ENCODE peak calls at places on chromosomes 6 and 20, in eight cellular contexts. C, D, N, J, B, O, A and W are unnamed samples. For H3K4me1, the result is how much of the 10 kb centered on the place peaks cover.

GRCh38 chr6:43575105-43575771 is 600 bp downstream of the XPO5 start:
- DNase-seq in C (peak), D (no peak), N (no peak), J (no peak), B (no peak), O (peak), A (no peak), W (no peak)

GRCh38 chr20:45113865-45114264 is 1.1 kb downstream of the WFDC5 start:
- DNase-seq in C (no peak), D (no peak), N (no peak), J (no peak), B (no peak), O (no peak), A (no peak), W (no peak)

GRCh38 chr6:20440291-20440690 is 38.6 kb downstream of the E2F3 start:
- DNase-seq in C (no peak), D (no peak), N (no peak), J (no peak), B (no peak), O (no peak), A (no peak), W (no peak)

GRCh38 chr20:17682889-17683198 is 802 bp upstream of the RRBP1 start:
- DNase-seq in C (no peak), D (no peak), N (no peak), J (no peak), B (no peak), O (no peak), A (no peak), W (no peak)

GRCh38 chr6:113077794-113078193 is 730.7 kb downstream of the RFPL4B start:
- DNase-seq in C (no peak), D (no peak), N (no peak), J (no peak), B (no peak), O (no peak), A (no peak), W (no peak)

GRCh38 chr6:31576897-31577341 is 1.6 kb downstream of the TNF start:
- DNase-seq in C (no peak), D (no peak), N (no peak), J (no peak), B (no peak), O (no peak), A (no peak), W (no peak)

GRCh38 chr20:37992802-37993538 is 40.3 kb downstream of the TTI1 start:
- DNase-seq in C (peak), D (peak), N (no peak), J (peak), B (no peak), O (peak), A (no peak), W (peak)

GRCh38 chr20:760751-761417 is 7.4 kb downstream of the SLC52A3 start:
- DNase-seq in C (peak), D (no peak), N (no peak), J (no peak), B (no peak), O (peak), A (no peak), W (no peak)

GRCh38 chr20:60250251-60250650 is 292.0 kb downstream of the CDH26 start:
- DNase-seq in C (no peak), D (no peak), N (no peak), J (no peak), B (no peak), O (no peak), A (no peak), W (no peak)

GRCh38 chr20:44461142-44461802 is 14.4 kb upstream of the TTPAL start:
- DNase-seq in C (no peak), D (no peak), N (no peak), J (no peak), B (no peak), O (peak), A (no peak), W (no peak)

GRCh38 chr20:61297981-61298380 is 45.9 kb downstream of the CDH4 start:
- DNase-seq in C (no peak), D (no peak), N (no peak), J (no peak), B (no peak), O (no peak), A (no peak), W (no peak)

DNA sequence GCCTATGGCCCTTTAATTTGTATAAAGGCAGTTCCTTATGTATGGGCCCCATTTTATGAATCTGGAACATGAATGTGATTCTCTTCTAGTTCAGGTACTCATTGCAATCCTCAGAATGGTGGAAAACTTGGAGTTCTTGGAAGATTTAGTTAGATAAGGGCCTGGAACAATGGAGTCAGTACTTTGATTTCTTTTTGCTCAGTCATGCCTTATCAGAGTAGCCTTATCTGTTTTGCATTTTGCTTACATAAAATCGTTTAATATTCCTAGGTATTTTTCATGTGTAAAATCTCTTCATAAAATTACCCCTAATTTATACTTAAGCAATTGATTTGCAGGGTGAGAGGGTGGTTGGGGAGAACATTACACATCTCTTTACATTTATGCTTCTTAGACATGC is 160.6 kb downstream of the JARID2 start:
- DNase-seq in C (no peak), D (no peak), N (no peak), J (no peak), B (no peak), O (no peak), A (no peak), W (no peak)
- H3K4me1 ChIP-seq in C (under half), D (under half), N (under half), J (under half), B (under half), O (under half), A (under half), W (half or more)

DNA sequence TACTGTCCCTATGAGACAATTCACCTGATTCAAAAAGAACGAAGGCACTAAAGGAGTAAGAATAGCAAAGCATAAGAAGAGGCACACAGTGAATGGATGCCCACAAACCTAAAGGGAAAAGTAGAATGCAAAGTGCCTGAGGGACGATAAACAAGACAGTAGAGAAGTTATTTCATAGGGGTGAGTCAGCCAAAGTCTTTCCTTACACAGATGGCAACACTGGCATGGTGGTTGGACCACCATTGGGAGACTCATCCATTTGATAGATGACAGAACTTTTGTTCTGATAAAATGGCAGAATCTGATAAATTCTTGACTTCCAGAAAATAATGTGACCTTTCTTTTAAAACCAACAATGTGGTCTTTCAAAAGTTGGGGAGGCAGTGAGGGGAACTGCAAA is 148.1 kb upstream of the HDAC2 start:
- DNase-seq in C (no peak), D (no peak), N (no peak), J (no peak), B (no peak), O (no peak), A (no peak), W (no peak)
- TF ChIP-seq CTCF in C (no peak), D (no peak), N (no peak), J (no peak), B (no peak), O (no peak), A (no peak), W (no peak)

GRCh38 chr20:6471110-6471647 is 296.3 kb upstream of the BMP2 start:
- DNase-seq in C (no peak), D (no peak), N (no peak), J (no peak), B (no peak), O (no peak), A (no peak), W (no peak)

GRCh38 chr20:6469695-6470094 is 297.8 kb upstream of the BMP2 start:
- DNase-seq in C (no peak), D (no peak), N (no peak), J (no peak), B (no peak), O (no peak), A (no peak), W (no peak)

GRCh38 chr20:6468751-6469150 is 298.7 kb upstream of the BMP2 start:
- DNase-seq in C (no peak), D (no peak), N (no peak), J (no peak), B (no peak), O (no peak), A (no peak), W (no peak)

DNA sequence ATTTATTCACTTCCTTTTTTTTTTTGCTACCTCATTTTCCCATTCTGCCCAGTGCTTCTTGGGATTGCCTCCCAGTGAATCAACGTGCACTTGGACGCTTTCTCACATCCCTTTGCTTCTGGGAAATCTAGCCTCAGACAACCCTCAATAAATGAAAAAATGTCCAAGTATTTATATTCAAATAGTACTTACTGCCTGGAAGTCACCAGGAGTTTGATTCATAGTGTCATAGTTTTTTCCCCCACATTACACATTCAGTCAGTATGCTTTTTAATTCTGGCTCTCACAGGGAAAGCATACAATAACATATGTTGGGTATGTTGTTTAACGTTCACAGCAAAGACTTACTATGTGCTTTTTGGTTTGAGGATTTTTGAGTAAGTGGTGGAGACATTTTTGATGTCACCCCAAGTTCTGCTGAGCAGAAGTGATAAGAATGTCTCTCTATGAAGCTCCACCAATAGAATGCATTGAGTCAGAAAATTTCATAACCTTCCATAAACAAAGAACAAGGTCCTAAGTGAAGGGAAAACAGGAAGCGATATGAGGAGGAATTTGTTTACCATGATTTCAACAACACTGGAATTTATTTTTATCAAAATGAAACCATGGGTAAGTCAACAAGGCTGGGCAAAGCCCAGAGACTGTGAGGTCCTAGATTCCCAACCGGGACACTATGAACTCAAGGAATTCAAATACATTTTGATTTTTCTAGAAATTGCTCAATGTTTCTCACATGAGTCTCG is 301.2 kb upstream of the BMP2 start:
- DNase-seq in C (no peak), D (no peak), N (no peak), J (no peak), B (no peak), O (peak), A (no peak), W (no peak)
- TF ChIP-seq POLR2A in C (no peak), D (no peak), N (no peak), J (no peak), B (no peak), O (no peak), A (no peak), W (no peak)

GRCh38 chr6:5997420-5998093 is 9.2 kb downstream of the NRN1 start:
- DNase-seq in C (peak), D (no peak), N (no peak), J (no peak), B (no peak), O (no peak), A (no peak), W (no peak)
- H3K4me1 ChIP-seq in C (under half), D (under half), N (under half), J (under half), B (under half), O (under half), A (under half), W (under half)

GRCh38 chr6:5610640-5611039 is 349.3 kb downstream of the FARS2 start:
- DNase-seq in C (no peak), D (no peak), N (no peak), J (no peak), B (no peak), O (no peak), A (no peak), W (no peak)
- TF ChIP-seq CTCF in C (no peak), D (no peak), N (no peak), J (no peak), B (no peak), O (peak), A (no peak), W (no peak)

DNA sequence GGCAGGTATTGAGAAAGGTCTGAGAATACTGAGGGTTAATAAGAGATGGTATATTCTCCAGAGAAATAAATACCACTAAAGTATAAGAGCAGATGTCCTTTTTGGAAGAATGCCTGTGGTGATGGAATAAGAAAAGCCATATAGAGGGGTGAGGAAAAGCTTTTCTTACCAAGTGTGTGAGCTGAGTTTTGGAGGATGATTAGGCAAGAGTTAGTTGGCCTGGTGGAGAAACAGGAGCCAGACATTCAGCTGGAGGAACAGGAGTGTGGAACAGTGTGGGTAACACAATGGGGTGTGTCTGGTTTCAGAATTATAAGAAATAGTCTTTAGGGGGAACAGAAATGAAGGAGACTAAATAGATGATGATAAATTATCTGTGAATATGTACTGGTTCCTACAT is 19.9 kb downstream of the ZNF451 start:
- DNase-seq in C (no peak), D (no peak), N (no peak), J (no peak), B (no peak), O (no peak), A (no peak), W (no peak)
- TF ChIP-seq POLR2A in C (no peak), D (no peak), N (no peak), J (no peak), B (no peak), O (no peak), A (no peak), W (no peak)

GRCh38 chr20:36549942-36550796 is 8.8 kb downstream of the MYL9 start:
- DNase-seq in C (no peak), D (no peak), N (no peak), J (peak), B (peak), O (no peak), A (no peak), W (no peak)

GRCh38 chr20:36548006-36548315 is 6.6 kb downstream of the MYL9 start:
- DNase-seq in C (peak), D (no peak), N (no peak), J (no peak), B (peak), O (peak), A (no peak), W (no peak)

GRCh38 chr20:36550797-36551299 is 9.5 kb downstream of the MYL9 start:
- DNase-seq in C (peak), D (no peak), N (no peak), J (no peak), B (peak), O (no peak), A (no peak), W (no peak)

GRCh38 chr20:36548704-36549627 is 7.6 kb downstream of the MYL9 start:
- DNase-seq in C (no peak), D (no peak), N (no peak), J (no peak), B (peak), O (no peak), A (no peak), W (no peak)

DNA sequence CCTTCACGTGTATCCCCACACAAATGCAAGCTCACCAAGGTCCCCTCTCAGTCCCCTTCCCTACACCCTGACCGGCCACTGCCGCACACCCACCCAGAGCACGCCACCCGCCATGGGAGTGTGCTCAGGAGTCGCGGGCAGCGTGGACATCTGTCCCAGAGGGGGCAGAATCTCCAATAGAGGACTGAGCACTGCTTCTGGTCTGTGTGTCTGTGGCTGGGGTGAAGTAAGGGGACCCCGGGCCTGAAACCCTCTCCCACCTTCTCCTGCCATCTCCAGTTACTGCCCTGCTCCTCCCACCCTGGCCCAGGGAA is 8.3 kb downstream of the MYL9 start:
- DNase-seq in C (no peak), D (no peak), N (no peak), J (no peak), B (no peak), O (no peak), A (no peak), W (no peak)
- H3K4me1 ChIP-seq in C (under half), D (under half), N (under half), J (under half), B (half or more), O (half or more), A (under half), W (under half)

GRCh38 chr6:117791012-117791411 is 115.7 kb downstream of the NUS1 start:
- DNase-seq in C (no peak), D (no peak), N (no peak), J (no peak), B (no peak), O (no peak), A (no peak), W (no peak)

GRCh38 chr6:117795234-117795633 is 111.8 kb upstream of the SLC35F1 start:
- DNase-seq in C (no peak), D (peak), N (no peak), J (no peak), B (no peak), O (no peak), A (no peak), W (no peak)
- TF ChIP-seq CTCF in C (no peak), D (peak), N (no peak), J (no peak), B (no peak), O (peak), A (no peak), W (no peak)